ENCODE peak calls at places on chromosome 11, in eight cellular contexts. G is T-helper 1 cell; F is GM03348; E is stimulated activated CD8-positive, alpha-beta memory T cell treated with anti-CD3 and anti-CD28 coated beads, Interleukin-4, amount 100 ng/mL, for 4 hours; U is nucleus accumbens; L is stimulated activated naive CD8-positive, alpha-beta T cell treated with anti-CD3 and anti-CD28 coated beads, Interleukin-15, Interleukin-2, amounts not matched to agents 100 U/mL and 50 U/mL, for 24 hours; O is NCI-H1930; B is NCI-H748 treated with DMSO at 0.1 percent for 48 hours. H is an unnamed sample.

GRCh38 chr11:112928136-112928535 is 33.1 kb upstream of the NCAM1 start:
- DNase-seq in G (no peak), F (no peak), E (no peak), U (no peak), L (no peak), O (no peak), B (no peak), H (no peak)

GRCh38 chr11:76277298-76278175 is 71.2 kb upstream of the WNT11 start:
- DNase-seq in G (no peak), F (no peak), E (no peak), U (no peak), L (no peak), O (no peak), B (no peak), H (no peak)

GRCh38 chr11:75241036-75241905 is 697 bp downstream of the TPBGL start:
- DNase-seq in G (peak), F (peak), E (peak), U (peak), L (peak), O (peak), B (peak), H (peak)

GRCh38 chr11:66976048-66976467 is 954 bp downstream of the C11orf86 start:
- DNase-seq in G (no peak), F (peak), E (no peak), U (no peak), L (peak), O (peak), B (no peak), H (no peak)

GRCh38 chr11:61587541-61587941 is 6.7 kb upstream of the SYT7 start:
- DNase-seq in G (peak), F (peak), E (no peak), U (no peak), L (no peak), O (no peak), B (no peak), H (no peak)

GRCh38 chr11:13955971-13956421 is 6.5 kb upstream of the SPON1 start:
- DNase-seq in G (peak), F (peak), E (peak), U (peak), L (peak), O (peak), B (peak), H (no peak)

GRCh38 chr11:73225001-73225686 is 7.1 kb downstream of the P2RY2 start:
- DNase-seq in G (no peak), F (no peak), E (no peak), U (no peak), L (no peak), O (no peak), B (no peak), H (no peak)

GRCh38 chr11:34238966-34239365 is 118.8 kb downstream of the ABTB2 start:
- DNase-seq in G (no peak), F (no peak), E (no peak), U (no peak), L (peak), O (no peak), B (no peak), H (no peak)

GRCh38 chr11:65121447-65121864 is 478 bp downstream of the FAU start:
- DNase-seq in G (no peak), F (no peak), E (no peak), U (no peak), L (peak), O (no peak), B (no peak), H (no peak)

GRCh38 chr11:63985812-63986155 is 454 bp upstream of the OTUB1 start:
- DNase-seq in G (peak), F (peak), E (no peak), U (no peak), L (peak), O (no peak), B (no peak), H (peak)

GRCh38 chr11:2587132-2587930 is 112.5 kb downstream of the KCNQ1OT1 start:
- DNase-seq in G (no peak), F (peak), E (no peak), U (no peak), L (no peak), O (no peak), B (no peak), H (peak)